ENCODE peak calls at places on chromosomes 16 and 17, in eight cellular contexts. O is stimulated activated CD4-positive, alpha-beta T cell treated with anti-CD3 and anti-CD28 coated beads, TNF-alpha, amount 100 ng/mL, for 24 hours; X is mesendoderm; B is NCI-H1417 treated with DMSO at 0.1 percent for 48 hours; E is mucosa of descending colon; Z is nephron progenitor cell; H is cardiac fibroblast; D is fibroblast of lung. V is an unnamed sample.

GRCh38 chr16:14364386-14365199 is 265.5 kb downstream of the PARN start:
- DNase-seq in O (no peak), X (no peak), B (no peak), E (no peak), Z (no peak), H (peak; percentile 35), D (peak; percentile 48), V (no peak)

GRCh38 chr17:68568581-68568980 is 32.6 kb downstream of the FAM20A start:
- DNase-seq in O (no peak), X (no peak), B (no peak), E (no peak), Z (no peak), H (no peak), D (no peak), V (no peak)

GRCh38 chr16:66354321-66354854 is 12.1 kb upstream of the CDH5 start:
- DNase-seq in O (no peak), X (peak; percentile 80), B (no peak), E (no peak), Z (no peak), H (no peak), D (no peak), V (no peak)

GRCh38 chr16:8920676-8921625 is 38.8 kb downstream of the LITAFD start:
- DNase-seq in O (no peak), X (peak; percentile 27), B (no peak), E (no peak), Z (no peak), H (no peak), D (no peak), V (no peak)

GRCh38 chr17:1491406-1492248 is 859 bp downstream of the MYO1C start:
- DNase-seq in O (no peak), X (no peak), B (no peak), E (peak; percentile 75), Z (peak; percentile 73), H (peak; percentile 65), D (peak; percentile 38), V (no peak)

GRCh38 chr17:11935734-11936406 is 61.4 kb downstream of the ZNF18 start:
- DNase-seq in O (no peak), X (peak; percentile 75), B (no peak), E (peak; percentile 53), Z (peak; percentile 79), H (peak; percentile 65), D (peak; percentile 54), V (peak; percentile 14)

GRCh38 chr17:75896360-75897075 is at the start of gene TRIM65:
- DNase-seq in O (no peak), X (peak; percentile 88), B (peak; percentile 41), E (peak; percentile 84), Z (peak; percentile 84), H (peak; percentile 81), D (peak; percentile 78), V (peak; percentile 69)

GRCh38 chr17:54945671-54946070 is 22.8 kb downstream of the COX11 start:
- DNase-seq in O (no peak), X (no peak), B (no peak), E (no peak), Z (no peak), H (peak; percentile 8), D (no peak), V (no peak)

GRCh38 chr17:42553866-42554249 is 1.1 kb downstream of the HSD17B1 start:
- DNase-seq in O (no peak), X (no peak), B (no peak), E (no peak), Z (no peak), H (no peak), D (no peak), V (no peak)

V was measured in endothelial cell of umbilical vein.